ENCODE peak calls at places on chromosomes 13 and 19, in four cellular contexts. One of them, this sample, is unnamed.
A peak's percentile ranks its signal among the peaks of the same experiment; 100 is the strongest.

GRCh38 chr19:7879102-7879770 is 5.0 kb upstream of the PRR36 start:
- DNase-seq in stomach: no peak
- DNase-seq in tibial nerve: no peak
- DNase-seq in progenitor cell of endocrine pancreas: no peak
- DNase-seq in this sample: no peak

GRCh38 chr19:46697142-46697960 is 19.6 kb downstream of the PRKD2 start:
- DNase-seq in stomach: peak; percentile 94
- DNase-seq in tibial nerve: peak; percentile 79
- DNase-seq in progenitor cell of endocrine pancreas: peak; percentile 63
- DNase-seq in this sample: no peak

GRCh38 chr13:33349314-33349995 is 63.9 kb upstream of the STARD13 start:
- DNase-seq in stomach: no peak
- DNase-seq in progenitor cell of endocrine pancreas: no peak
- DNase-seq in tibial nerve: peak; percentile 23
- DNase-seq in this sample: no peak

GRCh38 chr13:99743079-99743478 is 228.5 kb downstream of the ZIC5 start:
- DNase-seq in progenitor cell of endocrine pancreas: no peak
- DNase-seq in stomach: no peak
- DNase-seq in tibial nerve: no peak
- DNase-seq in this sample: no peak

GRCh38 chr13:51518847-51519246 is 65.4 kb upstream of the WDFY2 start:
- DNase-seq in stomach: no peak
- DNase-seq in tibial nerve: no peak
- DNase-seq in progenitor cell of endocrine pancreas: no peak
- DNase-seq in this sample: no peak

GRCh38 chr19:17424743-17425365 is 5.0 kb downstream of the MVB12A start:
- DNase-seq in stomach: no peak
- DNase-seq in progenitor cell of endocrine pancreas: peak; percentile 69
- DNase-seq in tibial nerve: no peak
- DNase-seq in this sample: no peak

GRCh38 chr19:19146000-19146608 is 7.8 kb upstream of the TMEM161A start:
- DNase-seq in tibial nerve: peak; percentile 85
- DNase-seq in stomach: peak; percentile 88
- DNase-seq in progenitor cell of endocrine pancreas: peak; percentile 85
- DNase-seq in this sample: peak; percentile 92

GRCh38 chr19:13153627-13154240 is 3.5 kb downstream of the IER2 start:
- DNase-seq in progenitor cell of endocrine pancreas: peak; percentile 23
- DNase-seq in stomach: peak; percentile 44
- DNase-seq in tibial nerve: no peak
- DNase-seq in this sample: peak; percentile 49

GRCh38 chr19:7871280-7871529 is 3.0 kb downstream of the PRR36 start:
- DNase-seq in stomach: no peak
- DNase-seq in tibial nerve: no peak
- DNase-seq in progenitor cell of endocrine pancreas: no peak
- DNase-seq in this sample: no peak

GRCh38 chr13:76917096-76917495 is 30.9 kb upstream of the KCTD12 start:
- DNase-seq in progenitor cell of endocrine pancreas: no peak
- DNase-seq in tibial nerve: no peak
- DNase-seq in stomach: no peak
- DNase-seq in this sample: no peak

GRCh38 chr19:30719189-30719990 is 347.2 kb downstream of the ZNF536 start:
- DNase-seq in tibial nerve: peak; percentile 27
- DNase-seq in progenitor cell of endocrine pancreas: peak; percentile 24
- DNase-seq in stomach: peak; percentile 62
- DNase-seq in this sample: no peak

DNA sequence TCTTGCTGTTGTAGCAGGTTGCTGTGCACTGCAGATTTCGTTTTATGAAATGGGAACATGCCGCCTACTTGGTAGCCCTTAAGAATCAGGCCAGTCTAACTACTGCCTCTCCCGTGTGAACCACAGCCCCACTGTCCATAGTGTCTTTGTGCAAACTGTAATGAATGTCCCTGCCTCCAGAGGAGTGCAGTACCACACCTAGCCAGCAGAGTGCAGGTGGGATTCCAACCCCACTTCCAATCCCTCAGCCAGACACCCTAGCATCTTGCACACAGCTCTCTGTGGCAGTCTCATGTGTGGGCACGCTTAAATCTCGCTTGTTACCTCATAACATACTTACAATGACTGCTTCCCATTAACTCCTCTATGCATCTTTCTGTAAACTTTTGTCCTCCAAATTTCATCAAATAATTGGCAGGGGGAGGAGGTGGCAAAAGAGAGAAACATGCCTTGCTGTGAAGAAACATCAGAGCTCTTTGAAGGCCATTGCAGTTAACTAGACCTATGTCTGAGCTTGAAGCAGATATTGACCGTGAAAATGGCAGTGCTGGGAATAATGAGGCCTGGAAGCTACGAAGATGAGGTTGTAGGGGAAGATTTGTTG is 47.2 kb downstream of the ZAR1L start:
- DNase-seq in progenitor cell of endocrine pancreas: peak; percentile 27
- DNase-seq in tibial nerve: no peak
- DNase-seq in stomach: peak; percentile 57
- DNase-seq in this sample: peak; percentile 22
- TF ChIP-seq CTCF in progenitor cell of endocrine pancreas: peak; percentile 66
- TF ChIP-seq CTCF in tibial nerve: peak; percentile 14
- TF ChIP-seq CTCF in stomach: peak; percentile 76
- TF ChIP-seq CTCF in this sample: peak; percentile 67

GRCh38 chr13:20410726-20411125 is 114.9 kb downstream of the CRYL1 start:
- DNase-seq in stomach: no peak
- DNase-seq in tibial nerve: no peak
- DNase-seq in progenitor cell of endocrine pancreas: no peak
- DNase-seq in this sample: no peak

GRCh38 chr13:20412761-20413355 is 112.8 kb downstream of the CRYL1 start:
- DNase-seq in stomach: no peak
- DNase-seq in progenitor cell of endocrine pancreas: no peak
- DNase-seq in tibial nerve: no peak
- DNase-seq in this sample: no peak

GRCh38 chr13:20414475-20415287 is 111.0 kb downstream of the CRYL1 start:
- DNase-seq in tibial nerve: no peak
- DNase-seq in progenitor cell of endocrine pancreas: no peak
- DNase-seq in stomach: no peak
- DNase-seq in this sample: no peak

GRCh38 chr13:20415288-20415644 is 110.4 kb downstream of the CRYL1 start:
- DNase-seq in stomach: no peak
- DNase-seq in progenitor cell of endocrine pancreas: no peak
- DNase-seq in tibial nerve: no peak
- DNase-seq in this sample: no peak

GRCh38 chr13:20411638-20412342 is 113.9 kb downstream of the CRYL1 start:
- DNase-seq in stomach: no peak
- DNase-seq in progenitor cell of endocrine pancreas: no peak
- DNase-seq in tibial nerve: no peak
- DNase-seq in this sample: no peak
- TF ChIP-seq CTCF in stomach: no peak
- TF ChIP-seq CTCF in progenitor cell of endocrine pancreas: no peak
- TF ChIP-seq CTCF in tibial nerve: no peak
- TF ChIP-seq CTCF in this sample: no peak

GRCh38 chr13:105410602-105411001 is 1124.9 kb downstream of the EFNB2 start:
- DNase-seq in tibial nerve: peak; percentile 47
- DNase-seq in progenitor cell of endocrine pancreas: peak; percentile 11
- DNase-seq in stomach: peak; percentile 67
- DNase-seq in this sample: no peak
- TF ChIP-seq CTCF in tibial nerve: peak; percentile 55
- TF ChIP-seq CTCF in progenitor cell of endocrine pancreas: peak; percentile 58
- TF ChIP-seq CTCF in stomach: peak; percentile 72
- TF ChIP-seq CTCF in this sample: no peak

GRCh38 chr19:3586707-3587346 is 1.5 kb downstream of the GIPC3 start:
- DNase-seq in stomach: peak; percentile 75
- DNase-seq in tibial nerve: no peak
- DNase-seq in progenitor cell of endocrine pancreas: no peak
- DNase-seq in this sample: no peak

GRCh38 chr19:3589949-3590348 is 4.7 kb downstream of the GIPC3 start:
- DNase-seq in stomach: no peak
- DNase-seq in progenitor cell of endocrine pancreas: no peak
- DNase-seq in tibial nerve: no peak
- DNase-seq in this sample: no peak

GRCh38 chr19:3589439-3589838 is 4.2 kb downstream of the GIPC3 start:
- DNase-seq in progenitor cell of endocrine pancreas: no peak
- DNase-seq in tibial nerve: no peak
- DNase-seq in stomach: no peak
- DNase-seq in this sample: no peak

GRCh38 chr19:3585301-3586123 is at the start of gene GIPC3:
- DNase-seq in progenitor cell of endocrine pancreas: no peak
- DNase-seq in stomach: no peak
- DNase-seq in tibial nerve: no peak
- DNase-seq in this sample: peak; percentile 26

DNA sequence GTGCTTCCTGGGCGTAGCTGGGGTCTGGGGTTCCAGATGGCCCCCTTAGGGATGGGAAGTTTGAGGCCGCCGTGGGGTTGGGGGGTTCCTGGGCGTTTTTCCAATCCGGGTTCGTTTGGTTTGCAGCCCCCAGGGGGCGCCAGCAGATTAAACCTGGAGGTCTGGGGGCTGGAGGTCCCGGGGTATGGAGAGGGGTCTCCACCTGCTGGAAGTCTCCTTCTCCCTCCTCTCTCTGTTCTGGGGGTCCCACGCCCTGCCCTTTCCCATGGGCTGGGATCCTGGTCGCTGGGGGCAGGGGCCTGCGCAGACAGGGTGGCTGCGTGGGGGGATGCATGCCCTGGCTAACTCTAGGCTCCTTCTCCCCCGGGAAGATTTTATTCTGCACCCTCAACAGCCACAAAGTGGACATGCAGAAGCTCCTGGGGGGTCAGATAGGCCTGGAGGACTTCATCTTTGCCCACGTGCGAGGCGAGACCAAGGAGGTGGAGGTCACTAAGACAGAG is 897 bp downstream of the GIPC3 start:
- DNase-seq in tibial nerve: no peak
- DNase-seq in progenitor cell of endocrine pancreas: no peak
- DNase-seq in stomach: no peak
- DNase-seq in this sample: peak; percentile 46
- TF ChIP-seq CTCF in tibial nerve: peak; percentile 49
- TF ChIP-seq CTCF in progenitor cell of endocrine pancreas: peak; percentile 54
- TF ChIP-seq CTCF in stomach: peak; percentile 40
- TF ChIP-seq CTCF in this sample: peak; percentile 45

DNA sequence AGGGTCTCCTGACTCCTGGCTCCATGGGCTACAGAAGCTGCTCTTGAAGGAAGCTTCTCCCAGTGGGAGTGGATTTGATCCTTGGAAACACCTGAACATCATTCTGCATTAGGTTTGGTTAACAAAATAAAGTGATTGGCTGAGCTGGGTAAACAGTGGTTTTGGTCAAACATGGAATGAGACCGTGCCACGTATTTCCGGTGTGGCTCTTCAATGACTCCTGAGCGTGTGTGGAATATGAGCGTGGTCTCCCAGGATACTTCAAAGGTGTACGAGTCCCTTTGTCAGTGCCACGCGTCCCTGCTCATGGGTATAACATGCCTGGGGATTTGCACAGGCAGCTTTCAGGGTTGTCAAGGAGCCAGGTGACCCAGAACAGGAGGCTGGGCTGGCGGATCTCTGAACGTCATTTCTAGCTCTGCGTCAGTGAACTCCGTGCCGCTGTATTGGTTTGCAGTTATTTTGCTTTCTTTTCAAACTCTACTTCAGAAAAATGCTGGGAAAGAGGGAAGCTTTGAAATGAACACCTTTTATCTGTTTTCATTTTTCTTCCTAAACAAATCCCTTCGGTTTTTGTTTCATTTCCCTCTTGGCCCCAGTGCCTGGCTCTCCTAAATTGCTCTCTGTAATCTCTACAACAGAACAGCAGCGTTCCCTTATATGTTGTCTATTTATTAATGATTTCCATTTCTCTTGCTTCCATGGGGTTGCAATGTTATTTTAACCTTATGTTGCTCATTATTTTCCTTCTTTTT is 26.3 kb upstream of the GJB6 start:
- DNase-seq in tibial nerve: peak; percentile 33
- DNase-seq in progenitor cell of endocrine pancreas: no peak
- DNase-seq in stomach: no peak
- DNase-seq in this sample: no peak
- TF ChIP-seq CTCF in tibial nerve: no peak
- TF ChIP-seq CTCF in progenitor cell of endocrine pancreas: no peak
- TF ChIP-seq CTCF in stomach: no peak
- TF ChIP-seq CTCF in this sample: no peak

GRCh38 chr13:23776698-23777570 is 112.3 kb downstream of the MIPEP start:
- DNase-seq in progenitor cell of endocrine pancreas: no peak
- DNase-seq in stomach: no peak
- DNase-seq in tibial nerve: no peak
- DNase-seq in this sample: no peak

GRCh38 chr13:23772717-23773116 is 116.5 kb downstream of the MIPEP start:
- DNase-seq in progenitor cell of endocrine pancreas: no peak
- DNase-seq in tibial nerve: no peak
- DNase-seq in stomach: no peak
- DNase-seq in this sample: no peak

GRCh38 chr13:23778879-23779278 is 110.3 kb downstream of the MIPEP start:
- DNase-seq in stomach: no peak
- DNase-seq in progenitor cell of endocrine pancreas: no peak
- DNase-seq in tibial nerve: no peak
- DNase-seq in this sample: no peak

GRCh38 chr13:23777571-23777870 is 111.7 kb downstream of the MIPEP start:
- DNase-seq in stomach: no peak
- DNase-seq in progenitor cell of endocrine pancreas: no peak
- DNase-seq in tibial nerve: no peak
- DNase-seq in this sample: no peak

GRCh38 chr13:23778007-23778687 is 111.1 kb downstream of the MIPEP start:
- DNase-seq in progenitor cell of endocrine pancreas: no peak
- DNase-seq in stomach: no peak
- DNase-seq in tibial nerve: no peak
- DNase-seq in this sample: no peak
- TF ChIP-seq CTCF in progenitor cell of endocrine pancreas: no peak
- TF ChIP-seq CTCF in stomach: no peak
- TF ChIP-seq CTCF in tibial nerve: no peak
- TF ChIP-seq CTCF in this sample: no peak

DNA sequence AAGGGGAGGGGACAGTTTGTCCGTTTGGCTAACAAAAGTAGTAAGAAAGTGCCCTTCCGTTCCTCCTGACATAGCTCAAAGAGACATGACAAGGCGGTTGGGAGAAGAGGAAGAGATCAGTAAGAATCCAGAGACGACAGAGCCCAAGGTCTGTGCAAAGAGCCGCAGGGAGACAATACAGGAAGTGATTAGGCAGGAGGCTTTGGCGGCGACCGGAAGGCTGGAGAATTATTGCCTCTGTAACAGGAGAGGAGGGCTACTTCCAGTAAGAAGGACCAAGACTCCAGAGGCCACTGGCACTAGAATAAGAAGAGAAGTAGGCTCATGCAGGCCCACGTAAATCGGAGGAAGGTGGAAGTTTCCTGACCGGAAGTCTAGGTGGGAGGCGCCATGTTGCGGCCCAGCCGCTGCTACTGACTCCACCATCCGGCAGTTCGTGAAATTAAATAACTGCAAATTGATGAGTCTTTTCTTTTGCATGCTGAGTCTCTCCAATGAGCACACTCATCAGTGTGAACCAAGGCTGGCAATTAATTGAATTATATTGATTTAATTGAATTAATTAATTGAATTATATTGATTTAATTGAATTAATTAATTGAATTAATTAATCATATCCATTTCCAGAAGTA is 9.9 kb downstream of the RFX2 start:
- DNase-seq in tibial nerve: no peak
- DNase-seq in progenitor cell of endocrine pancreas: no peak
- DNase-seq in stomach: no peak
- DNase-seq in this sample: peak; percentile 37
- TF ChIP-seq CTCF in tibial nerve: no peak
- TF ChIP-seq CTCF in progenitor cell of endocrine pancreas: no peak
- TF ChIP-seq CTCF in stomach: no peak
- TF ChIP-seq CTCF in this sample: no peak

This sample was measured in activated B cell treated with CpG ODN at 0.5 μM for 24 hours.